ENCODE peak calls at places on chromosomes 12 and 14, in four cellular contexts. E is GM12878, M is HepG2, D is K562. Q is an unnamed sample.

GRCh38 chr12:118188690-118189371 is 52.9 kb downstream of the PEBP1 start:
- DNase-seq in E (no peak), M (no peak), D (no peak), Q (peak)

GRCh38 chr14:69003626-69004025 is 24.5 kb upstream of the ACTN1 start:
- DNase-seq in E (no peak), D (no peak), M (no peak), Q (no peak)

GRCh38 chr12:4891866-4892265 is 17.8 kb upstream of the KCNA1 start:
- DNase-seq in E (no peak), M (no peak), D (no peak), Q (no peak)

GRCh38 chr12:14554281-14555008 is 13.2 kb downstream of the PLBD1 start:
- DNase-seq in E (no peak), D (no peak), M (no peak), Q (no peak)

GRCh38 chr14:64680013-64680674 is 24.1 kb upstream of the PLEKHG3 start:
- DNase-seq in M (no peak), E (no peak), D (no peak), Q (no peak)

GRCh38 chr12:52280796-52281560 is 6.5 kb downstream of the KRT86 start:
- DNase-seq in D (no peak), M (peak), E (no peak), Q (no peak)

GRCh38 chr14:61876362-61877049 is 114.3 kb downstream of the SNAPC1 start:
- DNase-seq in E (no peak), M (no peak), D (no peak), Q (no peak)

GRCh38 chr12:15882055-15882971 is at the start of gene STRAP:
- DNase-seq in E (peak), M (peak), D (peak), Q (peak)

GRCh38 chr14:77195766-77196165 is 14.2 kb downstream of the TMEM63C start:
- DNase-seq in E (no peak), D (no peak), M (no peak), Q (no peak)

GRCh38 chr14:58864751-58865519 is 227.2 kb downstream of the DACT1 start:
- DNase-seq in E (no peak), D (no peak), M (no peak), Q (no peak)

GRCh38 chr12:96400631-96401060 is 407 bp upstream of the CDK17 start:
- DNase-seq in D (no peak), E (peak), M (peak), Q (peak)

GRCh38 chr12:109744991-109745942 is 31.6 kb downstream of the FAM222A start:
- DNase-seq in E (no peak), D (no peak), M (no peak), Q (no peak)

GRCh38 chr14:89293349-89293916 is 123.6 kb downstream of the FOXN3 start:
- DNase-seq in M (no peak), E (no peak), D (no peak), Q (no peak)

GRCh38 chr12:96810057-96810456 is 97.0 kb upstream of the NEDD1 start:
- DNase-seq in D (no peak), E (no peak), M (no peak), Q (no peak)

GRCh38 chr12:599756-600155 is 63.5 kb downstream of the NINJ2 start:
- DNase-seq in M (no peak), D (no peak), E (no peak), Q (no peak)

GRCh38 chr12:102917026-102917787 is at the start of gene PAH:
- DNase-seq in D (peak), M (peak), E (no peak), Q (no peak)

GRCh38 chr14:54533100-54533499 is 23.4 kb downstream of the CGRRF1 start:
- DNase-seq in E (no peak), D (no peak), M (no peak), Q (no peak)

GRCh38 chr12:75177997-75178396 is 31.6 kb downstream of the KCNC2 start:
- DNase-seq in M (peak), D (no peak), E (no peak), Q (peak)

GRCh38 chr12:125561-125960 is 59.0 kb downstream of the IQSEC3 start:
- DNase-seq in D (no peak), M (no peak), E (no peak), Q (no peak)

GRCh38 chr14:77376380-77376770 is 519 bp downstream of the TMED8 start:
- DNase-seq in M (no peak), E (no peak), D (peak), Q (peak)

GRCh38 chr12:19129121-19129485 is 430 bp upstream of the PLEKHA5 start:
- DNase-seq in E (no peak), D (no peak), M (no peak), Q (peak)

GRCh38 chr12:124502379-124502778 is 65.0 kb downstream of the NCOR2 start:
- DNase-seq in D (no peak), E (no peak), M (no peak), Q (no peak)

GRCh38 chr12:75805905-75806304 is 225.7 kb downstream of the PHLDA1 start:
- DNase-seq in D (no peak), M (no peak), E (no peak), Q (no peak)

GRCh38 chr12:85828576-85828975 is 7.6 kb downstream of the RASSF9 start:
- DNase-seq in E (no peak), M (no peak), D (no peak), Q (no peak)

GRCh38 chr14:24430682-24431568 is 1.2 kb downstream of the KHNYN start:
- DNase-seq in M (no peak), E (no peak), D (no peak), Q (peak)

GRCh38 chr12:126198516-126198915 is 1133.3 kb downstream of the AACS start:
- DNase-seq in E (no peak), M (no peak), D (no peak), Q (no peak)

GRCh38 chr12:29241821-29242591 is 92.9 kb downstream of the FAR2 start:
- DNase-seq in D (no peak), E (peak), M (peak), Q (peak)

GRCh38 chr12:7373226-7373625 is 69.4 kb downstream of the ACSM4 start:
- DNase-seq in E (no peak), D (no peak), M (no peak), Q (no peak)

GRCh38 chr12:56723889-56724659 is 1.0 kb downstream of the NACA start:
- DNase-seq in M (peak), D (no peak), E (no peak), Q (peak)

GRCh38 chr14:59055439-59056045 is 132.9 kb upstream of the DAAM1 start:
- DNase-seq in E (peak), D (peak), M (peak), Q (peak)

GRCh38 chr12:123573870-123574269 is 10.5 kb upstream of the TMED2 start:
- DNase-seq in E (no peak), D (no peak), M (no peak), Q (no peak)

GRCh38 chr14:67569011-67569650 is 30.9 kb downstream of the PIGH start:
- DNase-seq in D (no peak), M (no peak), E (no peak), Q (no peak)

DNA sequence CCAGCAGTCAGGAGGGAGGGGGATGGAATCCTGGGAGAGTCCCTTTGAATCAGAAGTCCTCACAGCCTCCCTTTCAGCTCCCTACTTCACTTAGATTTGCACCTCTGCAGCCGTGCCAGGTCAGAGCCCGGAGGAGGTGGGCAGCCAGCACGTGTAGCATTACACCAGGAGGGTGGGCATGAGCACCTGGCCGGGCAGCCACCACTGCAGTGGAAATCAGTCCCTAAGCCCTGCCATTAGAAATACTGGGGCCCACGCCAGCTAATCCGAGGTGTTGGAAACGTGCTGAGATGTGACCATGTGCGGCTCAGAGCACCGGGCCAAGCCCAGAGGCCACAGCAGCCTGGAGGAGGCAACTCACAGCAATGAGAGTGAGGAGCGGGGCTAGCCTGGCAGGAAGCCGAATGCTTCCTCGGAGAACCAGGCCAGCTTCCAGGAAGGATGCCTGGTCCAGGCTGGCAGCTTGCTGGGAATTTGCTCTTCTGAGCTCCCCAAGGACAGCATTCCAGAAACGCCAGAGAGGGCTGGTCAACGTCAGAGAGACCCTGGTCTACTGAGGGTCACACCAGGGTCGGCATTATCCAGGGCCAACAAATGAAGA is 9.4 kb upstream of the CACNA2D4 start:
- DNase-seq in D (no peak), E (no peak), M (no peak), Q (no peak)
- TF ChIP-seq MYC in D (no peak), E (no peak), M (no peak), Q (no peak)

GRCh38 chr14:21123429-21123828 is 22.6 kb downstream of the TMEM253 start:
- DNase-seq in M (peak), D (no peak), E (no peak), Q (no peak)

GRCh38 chr14:21121106-21121505 is 20.2 kb downstream of the TMEM253 start:
- DNase-seq in D (no peak), E (no peak), M (no peak), Q (no peak)

GRCh38 chr14:21118933-21119332 is 18.1 kb downstream of the TMEM253 start:
- DNase-seq in M (no peak), E (no peak), D (no peak), Q (no peak)
- TF ChIP-seq POLR2A in M (no peak), E (no peak), D (no peak), Q (no peak)

GRCh38 chr12:59916988-59917387 is 321.2 kb downstream of the SLC16A7 start:
- DNase-seq in M (no peak), E (no peak), D (no peak), Q (no peak)

GRCh38 chr12:59911516-59911915 is 315.7 kb downstream of the SLC16A7 start:
- DNase-seq in E (no peak), D (no peak), M (no peak), Q (no peak)
- TF ChIP-seq POLR2AphosphoS5 in E (no peak), D (no peak), M (no peak), Q (no peak)

GRCh38 chr14:102937331-102938175 is 15.1 kb downstream of the AMN start:
- DNase-seq in M (no peak), D (no peak), E (no peak), Q (no peak)
- TF ChIP-seq MYC in M (no peak), D (no peak), E (no peak), Q (no peak)

GRCh38 chr12:31279525-31279924 is 46.4 kb downstream of the SINHCAF start:
- DNase-seq in E (no peak), D (no peak), M (no peak), Q (no peak)
- TF ChIP-seq POLR2A in E (peak), D (no peak), M (no peak), Q (no peak)

Q was measured in endothelial cell of umbilical vein.